ENCODE peak calls at places on chromosomes 2 and 18, in six cellular contexts. M, I, Q, S, W and Y are unnamed samples.

GRCh38 chr2:176066645-176067586 is 16.8 kb downstream of the EVX2 start:
- DNase-seq in Q (no peak), I (no peak), M (no peak), W (no peak), S (peak; percentile 66), Y (no peak)

GRCh38 chr2:202716953-202717597 is 82.3 kb downstream of the FAM117B start:
- DNase-seq in M (no peak), I (no peak), S (no peak), Q (no peak), W (no peak), Y (no peak)

GRCh38 chr2:190535119-190535439 is 557 bp upstream of the NEMP2 start:
- DNase-seq in Q (no peak), W (no peak), M (no peak), S (no peak), I (no peak), Y (no peak)

GRCh38 chr2:66962625-66963207 is 434.4 kb upstream of the ETAA1 start:
- DNase-seq in Q (peak; percentile 39), I (no peak), M (no peak), W (no peak), S (no peak), Y (no peak)

GRCh38 chr2:80001704-80002103 is 302.8 kb downstream of the LRRTM1 start:
- DNase-seq in I (no peak), M (no peak), Q (no peak), S (no peak), W (no peak), Y (no peak)

GRCh38 chr18:25345432-25345831 is 6.5 kb downstream of the ZNF521 start:
- DNase-seq in W (no peak), Q (no peak), S (no peak), I (no peak), M (no peak), Y (no peak)

GRCh38 chr2:170928036-170928823 is 823 bp upstream of the GORASP2 start:
- DNase-seq in S (no peak), W (no peak), Q (no peak), I (peak; percentile 81), M (peak; percentile 39), Y (peak; percentile 62)

GRCh38 chr2:233331536-233331935 is 22.8 kb upstream of the DGKD start:
- DNase-seq in Q (no peak), W (peak; percentile 80), S (no peak), M (no peak), I (no peak), Y (peak; percentile 96)

GRCh38 chr2:227125506-227125905 is 38.5 kb downstream of the COL4A4 start:
- DNase-seq in W (no peak), Q (peak; percentile 7), M (peak; percentile 15), S (peak; percentile 60), I (peak; percentile 25), Y (no peak)

GRCh38 chr2:166762746-166763145 is 125.5 kb upstream of the XIRP2 start:
- DNase-seq in M (no peak), S (no peak), Q (no peak), W (no peak), I (peak; percentile 37), Y (no peak)

GRCh38 chr2:151230627-151231026 is 31.0 kb downstream of the RBM43 start:
- DNase-seq in M (no peak), Q (no peak), I (no peak), S (no peak), W (no peak), Y (no peak)

GRCh38 chr18:56389190-56389589 is 249.2 kb downstream of the TXNL1 start:
- DNase-seq in W (no peak), S (no peak), Q (no peak), I (no peak), M (no peak), Y (no peak)

GRCh38 chr2:50575232-50575631 is 456.7 kb downstream of the NRXN1 start:
- DNase-seq in W (no peak), M (no peak), S (no peak), I (no peak), Q (no peak), Y (no peak)

GRCh38 chr2:17303054-17303453 is 215.2 kb downstream of the RAD51AP2 start:
- DNase-seq in I (no peak), W (no peak), S (no peak), Q (no peak), M (no peak), Y (no peak)

GRCh38 chr2:107525420-107525819 is 301.3 kb upstream of the RGPD4 start:
- DNase-seq in M (no peak), I (no peak), W (no peak), S (no peak), Q (no peak), Y (no peak)

GRCh38 chr18:52694804-52695203 is 354.8 kb downstream of the DCC start:
- DNase-seq in Q (peak; percentile 21), I (no peak), M (peak; percentile 0), S (peak; percentile 48), W (no peak), Y (no peak)

GRCh38 chr2:6111676-6112294 is 419.6 kb downstream of the SOX11 start:
- DNase-seq in I (no peak), S (no peak), Q (peak; percentile 46), W (no peak), M (no peak), Y (no peak)

GRCh38 chr2:130387804-130388203 is 31.9 kb downstream of the PTPN18 start:
- DNase-seq in W (no peak), S (no peak), M (no peak), Q (no peak), I (no peak), Y (no peak)

GRCh38 chr2:95278051-95278471 is 3.8 kb downstream of the PROM2 start:
- DNase-seq in Q (no peak), S (no peak), M (peak; percentile 23), W (no peak), I (no peak), Y (no peak)

GRCh38 chr2:45184606-45185005 is 175.4 kb upstream of the SIX2 start:
- DNase-seq in S (no peak), M (no peak), Q (no peak), I (no peak), W (no peak), Y (no peak)

GRCh38 chr2:101999122-101999789 is 7.5 kb downstream of the IL1R2 start:
- DNase-seq in W (no peak), I (peak; percentile 89), Q (no peak), S (no peak), M (no peak), Y (peak; percentile 70)

GRCh38 chr2:187689372-187689771 is 135.1 kb upstream of the TFPI start:
- DNase-seq in I (no peak), M (no peak), S (no peak), W (no peak), Q (no peak), Y (no peak)

GRCh38 chr2:198950813-198951212 is 506.9 kb downstream of the SATB2 start:
- DNase-seq in Q (no peak), I (no peak), S (no peak), W (no peak), M (no peak), Y (no peak)

GRCh38 chr2:178478442-178479274 is at the start of gene FKBP7:
- DNase-seq in Q (peak; percentile 90), W (peak; percentile 33), I (peak; percentile 82), S (peak; percentile 84), M (peak; percentile 93), Y (peak; percentile 86)

GRCh38 chr2:211611061-211611518 is 927.5 kb downstream of the ERBB4 start:
- DNase-seq in M (no peak), I (peak; percentile 51), W (no peak), Q (no peak), S (no peak), Y (no peak)

GRCh38 chr2:2812648-2813047 is 481.6 kb upstream of the MYT1L start:
- DNase-seq in W (no peak), M (no peak), I (no peak), Q (no peak), S (no peak), Y (no peak)

GRCh38 chr2:2809771-2810170 is 478.7 kb upstream of the MYT1L start:
- DNase-seq in Q (no peak), M (no peak), W (no peak), S (no peak), I (no peak), Y (no peak)

GRCh38 chr2:2808551-2809058 is 477.5 kb upstream of the MYT1L start:
- DNase-seq in I (no peak), W (no peak), M (no peak), S (no peak), Q (no peak), Y (no peak)

GRCh38 chr2:2810504-2810903 is 479.4 kb upstream of the MYT1L start:
- DNase-seq in I (no peak), W (no peak), Q (no peak), S (peak; percentile 47), M (no peak), Y (no peak)

GRCh38 chr2:2812117-2812516 is 481.0 kb upstream of the MYT1L start:
- DNase-seq in Q (no peak), S (peak; percentile 13), M (no peak), W (no peak), I (no peak), Y (no peak)
- TF ChIP-seq GABPA in Q (no peak), S (no peak), M (no peak), W (no peak), I (no peak), Y (no peak)

DNA sequence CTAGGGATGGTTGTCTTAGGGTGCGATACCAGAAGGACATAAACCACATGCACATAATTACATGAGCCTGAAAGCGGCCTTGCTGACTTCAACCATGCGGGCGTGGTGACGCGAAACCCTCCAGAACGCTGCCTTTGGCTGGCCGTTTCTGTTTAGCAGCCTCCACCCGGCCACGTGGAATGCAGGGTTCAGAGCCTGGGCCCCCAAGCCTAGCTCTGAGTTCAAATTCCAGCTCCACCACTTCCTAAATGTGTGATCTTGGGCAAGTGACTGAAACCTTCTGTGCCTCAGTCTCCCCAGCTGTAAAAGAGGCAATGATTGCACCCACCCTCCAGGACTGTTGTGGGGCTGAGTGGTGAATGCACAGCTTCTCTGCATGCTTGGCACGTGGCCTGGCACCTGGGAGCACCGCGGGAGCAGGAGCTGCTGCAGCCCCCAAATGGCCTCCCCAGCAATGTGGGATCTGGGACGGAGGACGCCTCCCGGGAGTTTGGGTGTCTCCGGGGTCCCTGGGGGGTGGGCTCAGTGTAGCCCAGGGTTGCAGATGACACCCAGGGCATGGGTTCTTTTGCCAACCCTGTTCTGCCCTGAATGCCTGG is 1.5 kb downstream of the KLHL30 start:
- DNase-seq in S (no peak), W (no peak), I (no peak), Q (no peak), M (no peak), Y (no peak)
- TF ChIP-seq GABPA in S (no peak), W (no peak), I (no peak), Q (no peak), M (no peak), Y (no peak)

GRCh38 chr2:25127631-25128030 is 40.7 kb downstream of the POMC start:
- DNase-seq in Q (no peak), W (no peak), M (no peak), S (no peak), I (no peak), Y (no peak)
- TF ChIP-seq GABPA in Q (no peak), W (no peak), M (no peak), S (no peak), I (no peak), Y (no peak)

DNA sequence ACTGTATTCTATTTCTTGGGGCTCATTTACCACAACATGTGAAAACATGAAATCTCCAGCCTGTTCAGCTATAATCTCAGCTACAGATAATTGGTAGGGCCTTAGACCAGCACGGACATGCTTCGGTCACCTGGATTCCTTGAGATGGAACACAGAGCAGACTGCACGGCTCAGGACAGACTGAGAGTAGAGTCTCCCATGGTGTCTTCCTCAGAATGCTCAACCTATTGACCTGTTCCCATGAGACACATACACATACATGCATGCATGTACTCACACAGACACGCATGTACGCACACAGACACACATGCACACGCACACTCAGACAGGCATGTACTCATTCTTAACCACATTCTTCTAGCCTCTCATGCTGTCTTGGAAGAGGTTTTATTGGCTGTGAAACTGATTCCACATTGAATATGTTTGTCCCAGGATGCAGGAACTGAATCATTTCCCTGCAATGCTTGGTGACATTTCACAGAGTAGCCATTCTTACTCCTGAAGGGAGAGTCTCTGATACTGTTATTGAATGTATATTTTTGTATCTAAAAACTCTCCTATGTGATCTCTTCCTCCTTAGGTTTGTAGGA is 23.5 kb upstream of the BZW1 start:
- DNase-seq in M (no peak), Q (no peak), S (no peak), W (no peak), I (no peak), Y (no peak)
- TF ChIP-seq GABPA in M (no peak), Q (no peak), S (no peak), W (no peak), I (no peak), Y (no peak)